ENCODE peak calls at places on chromosomes 3 and 15, in ten cellular contexts. One of them, this sample, is unnamed.

GRCh38 chr3:136195258-136196063 is 674 bp downstream of the MSL2 start:
- DNase-seq in IMR-90: peak; percentile 64
- DNase-seq in MV-4-11: peak; percentile 42
- DNase-seq in colonic mucosa: peak; percentile 59
- DNase-seq in NCI-H1105: peak; percentile 92
- DNase-seq in RWPE1: peak; percentile 51
- DNase-seq in amniotic stem cell: peak; percentile 55
- DNase-seq in HTR-8/SVneo: peak; percentile 60
- DNase-seq in AG08395: peak; percentile 68
- DNase-seq in non-pigmented ciliary epithelial cell: no peak
- DNase-seq in this sample: peak; percentile 65

GRCh38 chr3:152317956-152318355 is 49.2 kb downstream of the MBNL1 start:
- DNase-seq in MV-4-11: no peak
- DNase-seq in AG08395: peak; percentile 34
- DNase-seq in colonic mucosa: no peak
- DNase-seq in IMR-90: peak; percentile 87
- DNase-seq in RWPE1: no peak
- DNase-seq in HTR-8/SVneo: peak; percentile 10
- DNase-seq in NCI-H1105: no peak
- DNase-seq in non-pigmented ciliary epithelial cell: no peak
- DNase-seq in amniotic stem cell: no peak
- DNase-seq in this sample: no peak

GRCh38 chr3:111980716-111981456 is 2.1 kb downstream of the ABHD10 start:
- DNase-seq in colonic mucosa: no peak
- DNase-seq in non-pigmented ciliary epithelial cell: no peak
- DNase-seq in IMR-90: no peak
- DNase-seq in HTR-8/SVneo: no peak
- DNase-seq in amniotic stem cell: no peak
- DNase-seq in MV-4-11: peak; percentile 17
- DNase-seq in NCI-H1105: no peak
- DNase-seq in RWPE1: no peak
- DNase-seq in AG08395: no peak
- DNase-seq in this sample: no peak

GRCh38 chr15:85178366-85178765 is 196.7 kb downstream of the PDE8A start:
- DNase-seq in NCI-H1105: no peak
- DNase-seq in non-pigmented ciliary epithelial cell: no peak
- DNase-seq in HTR-8/SVneo: no peak
- DNase-seq in amniotic stem cell: no peak
- DNase-seq in colonic mucosa: no peak
- DNase-seq in IMR-90: no peak
- DNase-seq in AG08395: no peak
- DNase-seq in RWPE1: no peak
- DNase-seq in MV-4-11: no peak
- DNase-seq in this sample: no peak

GRCh38 chr3:182739619-182740018 is 53.7 kb upstream of the ATP11B start:
- DNase-seq in NCI-H1105: no peak
- DNase-seq in AG08395: no peak
- DNase-seq in MV-4-11: no peak
- DNase-seq in IMR-90: peak; percentile 75
- DNase-seq in HTR-8/SVneo: peak; percentile 45
- DNase-seq in RWPE1: no peak
- DNase-seq in colonic mucosa: no peak
- DNase-seq in non-pigmented ciliary epithelial cell: peak; percentile 41
- DNase-seq in amniotic stem cell: peak; percentile 32
- DNase-seq in this sample: no peak

GRCh38 chr3:169134194-169134593 is 529.3 kb downstream of the MECOM start:
- DNase-seq in HTR-8/SVneo: no peak
- DNase-seq in non-pigmented ciliary epithelial cell: no peak
- DNase-seq in RWPE1: no peak
- DNase-seq in amniotic stem cell: no peak
- DNase-seq in AG08395: no peak
- DNase-seq in colonic mucosa: no peak
- DNase-seq in MV-4-11: no peak
- DNase-seq in NCI-H1105: no peak
- DNase-seq in IMR-90: no peak
- DNase-seq in this sample: no peak

GRCh38 chr15:61518191-61518950 is 289.3 kb upstream of the RORA start:
- DNase-seq in RWPE1: peak; percentile 51
- DNase-seq in amniotic stem cell: no peak
- DNase-seq in HTR-8/SVneo: no peak
- DNase-seq in MV-4-11: no peak
- DNase-seq in non-pigmented ciliary epithelial cell: no peak
- DNase-seq in colonic mucosa: no peak
- DNase-seq in AG08395: no peak
- DNase-seq in NCI-H1105: no peak
- DNase-seq in IMR-90: peak; percentile 2
- DNase-seq in this sample: no peak

GRCh38 chr15:40358492-40359353 is 704 bp downstream of the DISP2 start:
- DNase-seq in colonic mucosa: peak; percentile 66
- DNase-seq in non-pigmented ciliary epithelial cell: no peak
- DNase-seq in AG08395: no peak
- DNase-seq in amniotic stem cell: no peak
- DNase-seq in IMR-90: no peak
- DNase-seq in MV-4-11: no peak
- DNase-seq in RWPE1: no peak
- DNase-seq in NCI-H1105: no peak
- DNase-seq in HTR-8/SVneo: no peak
- DNase-seq in this sample: no peak

GRCh38 chr3:166837535-166837934 is 542.6 kb downstream of the ZBBX start:
- DNase-seq in AG08395: no peak
- DNase-seq in amniotic stem cell: no peak
- DNase-seq in non-pigmented ciliary epithelial cell: no peak
- DNase-seq in NCI-H1105: no peak
- DNase-seq in RWPE1: no peak
- DNase-seq in HTR-8/SVneo: no peak
- DNase-seq in colonic mucosa: no peak
- DNase-seq in MV-4-11: peak; percentile 33
- DNase-seq in IMR-90: no peak
- DNase-seq in this sample: peak; percentile 63

GRCh38 chr3:32109256-32109655 is 2.8 kb downstream of the GPD1L start:
- DNase-seq in HTR-8/SVneo: no peak
- DNase-seq in MV-4-11: no peak
- DNase-seq in amniotic stem cell: no peak
- DNase-seq in NCI-H1105: peak; percentile 82
- DNase-seq in RWPE1: no peak
- DNase-seq in AG08395: no peak
- DNase-seq in colonic mucosa: peak; percentile 72
- DNase-seq in IMR-90: peak; percentile 39
- DNase-seq in non-pigmented ciliary epithelial cell: no peak
- DNase-seq in this sample: no peak

GRCh38 chr3:114404590-114404989 is 110.8 kb downstream of the TIGIT start:
- DNase-seq in HTR-8/SVneo: no peak
- DNase-seq in colonic mucosa: no peak
- DNase-seq in IMR-90: peak; percentile 61
- DNase-seq in non-pigmented ciliary epithelial cell: no peak
- DNase-seq in amniotic stem cell: no peak
- DNase-seq in AG08395: no peak
- DNase-seq in MV-4-11: no peak
- DNase-seq in RWPE1: no peak
- DNase-seq in NCI-H1105: no peak
- DNase-seq in this sample: no peak

GRCh38 chr15:89095556-89095955 is 7.3 kb downstream of the ABHD2 start:
- DNase-seq in MV-4-11: no peak
- DNase-seq in RWPE1: no peak
- DNase-seq in NCI-H1105: no peak
- DNase-seq in HTR-8/SVneo: no peak
- DNase-seq in non-pigmented ciliary epithelial cell: no peak
- DNase-seq in IMR-90: no peak
- DNase-seq in AG08395: no peak
- DNase-seq in amniotic stem cell: no peak
- DNase-seq in colonic mucosa: no peak
- DNase-seq in this sample: no peak